ENCODE peak calls at places on chromosomes 3 and 15, in four cellular contexts. Q, P, T and I are unnamed samples.

GRCh38 chr15:67117356-67117755 is 52.0 kb downstream of the SMAD3 start:
- DNase-seq in Q (no peak), P (no peak), T (no peak), I (no peak)

GRCh38 chr15:35329521-35329921 is 216.4 kb downstream of the DPH6 start:
- DNase-seq in Q (no peak), P (no peak), T (no peak), I (peak)

GRCh38 chr3:79491029-79491634 is 276.7 kb downstream of the ROBO1 start:
- DNase-seq in Q (no peak), P (no peak), T (no peak), I (no peak)

GRCh38 chr15:60945196-60945595 is 283.9 kb downstream of the RORA start:
- DNase-seq in Q (no peak), P (no peak), T (peak), I (no peak)

GRCh38 chr15:53658827-53659226 is 100.6 kb downstream of the WDR72 start:
- DNase-seq in Q (no peak), P (peak), T (no peak), I (no peak)

GRCh38 chr15:78024883-78025282 is 52.6 kb downstream of the TBC1D2B start:
- DNase-seq in Q (no peak), P (no peak), T (no peak), I (no peak)

GRCh38 chr3:98552232-98553020 is 20.6 kb downstream of the GPR15 start:
- DNase-seq in Q (no peak), P (no peak), T (no peak), I (no peak)

GRCh38 chr15:66389859-66390382 is 3.2 kb downstream of the MAP2K1 start:
- DNase-seq in Q (no peak), P (no peak), T (no peak), I (no peak)

GRCh38 chr3:19573644-19574043 is 360.4 kb downstream of the EFHB start:
- DNase-seq in Q (no peak), P (no peak), T (no peak), I (no peak)